ENCODE peak calls at places on chromosomes 12 and 14, in seven cellular contexts. Z, S, Q, N, W, P and K are unnamed samples.

GRCh38 chr12:34397591-34398365 is 375.5 kb downstream of the ALG10 start:
- DNase-seq in Z (no peak), S (peak), Q (peak), N (peak), W (no peak), P (no peak), K (no peak)

GRCh38 chr14:58294201-58294600 is 4.2 kb upstream of the ARID4A start:
- DNase-seq in Z (no peak), S (no peak), Q (no peak), N (no peak), W (no peak), P (no peak), K (no peak)

GRCh38 chr14:99940064-99940463 is 125.2 kb upstream of the EVL start:
- DNase-seq in Z (no peak), S (no peak), Q (no peak), N (no peak), W (no peak), P (no peak), K (no peak)

GRCh38 chr12:2372178-2372577 is 319.4 kb downstream of the CACNA1C start:
- DNase-seq in Z (no peak), S (no peak), Q (no peak), N (no peak), W (no peak), P (no peak), K (no peak)

GRCh38 chr12:54419088-54419887 is at the start of gene ITGA5:
- DNase-seq in Z (peak), S (peak), Q (peak), N (peak), W (no peak), P (peak), K (peak)

GRCh38 chr12:7857916-7858315 is 14.8 kb downstream of the SLC2A14 start:
- DNase-seq in Z (no peak), S (no peak), Q (no peak), N (no peak), W (no peak), P (no peak), K (no peak)

GRCh38 chr12:89951050-89951693 is 242.5 kb upstream of the ATP2B1 start:
- DNase-seq in Z (peak), S (no peak), Q (no peak), N (no peak), W (no peak), P (peak), K (peak)

GRCh38 chr12:61554268-61555008 is 705.8 kb upstream of the USP15 start:
- DNase-seq in Z (peak), S (no peak), Q (no peak), N (no peak), W (no peak), P (peak), K (peak)

GRCh38 chr12:55743131-55743921 is 404 bp downstream of the GDF11 start:
- DNase-seq in Z (peak), S (peak), Q (peak), N (peak), W (no peak), P (peak), K (peak)

GRCh38 chr12:122459211-122459610 is 36.7 kb upstream of the CLIP1 start:
- DNase-seq in Z (no peak), S (no peak), Q (peak), N (no peak), W (no peak), P (no peak), K (no peak)

GRCh38 chr14:39102265-39102968 is 618 bp downstream of the SEC23A start:
- DNase-seq in Z (peak), S (no peak), Q (peak), N (peak), W (no peak), P (peak), K (peak)

GRCh38 chr14:79708991-79709390 is 502.3 kb downstream of the DIO2 start:
- DNase-seq in Z (peak), S (no peak), Q (no peak), N (no peak), W (no peak), P (no peak), K (no peak)

GRCh38 chr12:41011939-41012338 is 176.2 kb upstream of the PDZRN4 start:
- DNase-seq in Z (no peak), S (no peak), Q (no peak), N (no peak), W (no peak), P (no peak), K (no peak)

GRCh38 chr12:39178837-39179236 is 264.1 kb downstream of the KIF21A start:
- DNase-seq in Z (no peak), S (no peak), Q (no peak), N (no peak), W (no peak), P (no peak), K (no peak)
- TF ChIP-seq CTCF in Z (no peak), S (no peak), Q (no peak), N (no peak), W (no peak), P (no peak), K (no peak)

GRCh38 chr12:132176358-132176919 is 32.2 kb downstream of the NOC4L start:
- DNase-seq in Z (no peak), S (no peak), Q (no peak), N (no peak), W (no peak), P (no peak), K (no peak)
- TF ChIP-seq CTCF in Z (no peak), S (no peak), Q (no peak), N (no peak), W (no peak), P (no peak), K (no peak)

GRCh38 chr12:20040844-20041243 is 327.5 kb upstream of the PDE3A start:
- DNase-seq in Z (no peak), S (no peak), Q (no peak), N (no peak), W (no peak), P (no peak), K (no peak)
- TF ChIP-seq CTCF in Z (no peak), S (no peak), Q (no peak), N (no peak), W (no peak), P (no peak), K (no peak)

DNA sequence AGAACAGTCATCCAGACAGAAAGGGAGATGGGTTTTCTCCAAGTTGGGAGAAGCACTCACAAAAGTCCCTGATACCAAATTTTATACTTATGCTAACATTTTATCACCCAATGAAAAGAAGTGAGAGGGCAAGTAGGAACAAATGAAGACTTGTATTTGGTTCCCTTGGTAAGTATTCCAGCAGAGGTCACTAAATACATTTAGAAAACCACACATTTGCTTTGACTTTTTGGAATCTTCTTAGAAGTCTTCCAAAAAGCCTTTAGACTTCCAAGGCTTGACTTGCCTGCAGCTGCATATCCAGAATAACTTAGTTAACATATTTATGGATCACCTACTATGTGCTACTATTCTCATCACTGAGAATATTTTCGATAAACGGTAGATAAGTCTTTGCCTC is 3.1 kb upstream of the GYS2 start:
- DNase-seq in Z (peak), S (no peak), Q (no peak), N (no peak), W (peak), P (no peak), K (peak)
- TF ChIP-seq CTCF in Z (peak), S (no peak), Q (no peak), N (no peak), W (peak), P (peak), K (peak)

DNA sequence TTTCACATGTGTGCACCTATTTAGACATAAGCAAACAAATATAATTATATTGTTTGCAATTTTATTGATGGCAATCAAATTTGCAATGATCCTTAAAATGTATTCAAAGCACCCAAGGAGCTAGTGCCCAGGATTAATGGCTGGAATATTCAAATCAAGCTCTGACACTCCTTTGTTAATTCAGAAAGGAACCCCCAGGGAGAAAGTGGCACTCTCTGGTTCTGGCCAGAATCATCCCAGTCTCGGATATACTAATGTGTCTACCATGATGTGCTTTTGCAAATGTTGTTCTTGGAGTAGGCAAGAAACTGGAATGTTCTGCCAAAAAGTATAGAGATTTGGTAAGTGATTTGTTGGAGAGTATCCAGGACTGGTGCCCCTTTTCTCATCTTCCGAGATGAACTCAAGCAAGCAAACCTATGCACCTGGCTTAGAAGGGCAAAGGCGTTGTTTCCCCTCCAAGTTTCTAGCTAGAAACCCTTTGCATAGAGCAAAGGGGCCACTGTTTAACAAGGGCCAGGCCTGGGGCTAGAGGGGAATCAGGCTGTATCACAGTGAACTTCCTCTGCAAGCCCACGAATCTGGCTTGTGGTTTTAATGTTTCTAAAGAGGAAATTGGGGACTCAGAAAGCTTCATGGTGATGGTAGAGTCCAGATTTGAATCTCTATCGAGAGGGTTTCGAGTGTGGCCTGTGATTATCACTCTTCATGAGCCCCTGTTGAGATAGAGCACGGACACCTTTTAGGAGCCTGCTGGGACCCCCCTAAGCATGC is 189.7 kb downstream of the VRK1 start:
- DNase-seq in Z (no peak), S (no peak), Q (no peak), N (no peak), W (no peak), P (no peak), K (no peak)
- TF ChIP-seq CTCF in Z (no peak), S (no peak), Q (no peak), N (no peak), W (no peak), P (no peak), K (no peak)

GRCh38 chr14:61553730-61554641 is 141.3 kb upstream of the HIF1A start:
- DNase-seq in Z (peak), S (no peak), Q (no peak), N (no peak), W (peak), P (peak), K (peak)
- TF ChIP-seq CTCF in Z (no peak), S (no peak), Q (no peak), N (no peak), W (no peak), P (no peak), K (no peak)

GRCh38 chr12:103771466-103771865 is 69.6 kb downstream of the NT5DC3 start:
- DNase-seq in Z (peak), S (peak), Q (peak), N (no peak), W (no peak), P (no peak), K (peak)
- TF ChIP-seq CTCF in Z (peak), S (no peak), Q (peak), N (no peak), W (peak), P (peak), K (peak)

GRCh38 chr14:75835156-75836141 is 146.3 kb downstream of the TGFB3 start:
- DNase-seq in Z (no peak), S (no peak), Q (no peak), N (no peak), W (no peak), P (no peak), K (no peak)
- TF ChIP-seq CTCF in Z (no peak), S (no peak), Q (no peak), N (no peak), W (no peak), P (no peak), K (no peak)

GRCh38 chr12:46109343-46110219 is 119.2 kb upstream of the SCAF11 start:
- DNase-seq in Z (peak), S (no peak), Q (no peak), N (no peak), W (no peak), P (no peak), K (no peak)

GRCh38 chr12:46112364-46112763 is 122.0 kb upstream of the SCAF11 start:
- DNase-seq in Z (no peak), S (no peak), Q (no peak), N (no peak), W (no peak), P (no peak), K (no peak)

GRCh38 chr12:46111727-46112126 is 121.4 kb upstream of the SCAF11 start:
- DNase-seq in Z (no peak), S (no peak), Q (no peak), N (no peak), W (no peak), P (no peak), K (no peak)

GRCh38 chr12:46110220-46110700 is 119.9 kb upstream of the SCAF11 start:
- DNase-seq in Z (no peak), S (no peak), Q (peak), N (no peak), W (no peak), P (no peak), K (peak)

DNA sequence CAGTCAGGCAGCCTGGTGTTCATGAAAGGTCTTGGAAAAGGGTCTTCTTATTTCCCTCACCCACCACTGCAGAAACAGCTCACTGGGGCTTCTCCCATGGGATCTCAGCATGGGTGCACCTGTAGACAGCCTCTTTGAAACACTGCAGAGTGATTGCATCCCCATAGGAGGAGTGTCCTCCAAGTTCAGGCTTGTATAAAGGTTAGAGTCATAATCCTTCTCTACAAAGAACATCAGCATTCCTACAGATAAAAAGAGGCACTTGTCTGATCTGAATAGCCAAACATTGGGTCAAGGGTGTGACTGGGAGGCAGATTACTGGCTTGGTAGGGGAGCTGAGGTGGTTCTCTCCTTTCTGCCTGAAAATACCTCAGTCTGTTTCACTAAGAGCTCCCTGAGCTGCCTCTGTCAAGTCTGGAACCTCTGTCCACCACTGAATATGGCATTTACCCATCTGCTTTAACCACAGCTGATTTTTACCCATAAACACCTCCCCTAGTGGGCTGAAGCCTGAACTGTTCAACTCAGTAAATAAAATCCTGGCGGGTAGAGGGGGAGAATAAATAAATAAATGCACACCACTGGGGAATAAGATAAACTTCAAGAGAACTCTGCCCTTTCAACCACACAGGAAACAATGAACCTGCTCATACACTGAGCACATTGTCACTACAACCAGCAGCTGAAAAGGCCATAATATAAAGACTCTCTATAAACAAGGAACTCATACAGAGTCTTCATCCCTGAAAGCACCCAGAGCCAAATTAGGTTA is 120.7 kb upstream of the SCAF11 start:
- DNase-seq in Z (peak), S (no peak), Q (no peak), N (no peak), W (no peak), P (peak), K (no peak)
- TF ChIP-seq CTCF in Z (peak), S (no peak), Q (no peak), N (no peak), W (peak), P (no peak), K (no peak)